ENCODE peak calls at places on chromosomes 3 and 15, in six cellular contexts. X is Peyer's patch, V is lung, C is transverse colon, P is breast epithelium, Q is body of pancreas. F is an unnamed sample.

GRCh38 chr3:170508876-170509275 is 77.0 kb downstream of the SLC7A14 start:
- DNase-seq in V (no peak), Q (no peak), P (no peak), C (no peak), X (no peak), F (no peak)

GRCh38 chr3:15284121-15284889 is 48.1 kb downstream of the SH3BP5 start:
- DNase-seq in Q (peak; percentile 25), P (no peak), V (no peak), C (peak; percentile 39), X (no peak), F (no peak)

GRCh38 chr3:53350652-53351051 is 3.3 kb upstream of the DCP1A start:
- DNase-seq in Q (peak; percentile 16), V (no peak), X (no peak), P (no peak), C (peak; percentile 59), F (peak; percentile 45)

GRCh38 chr15:76057332-76058000 is 2.3 kb upstream of the TMEM266 start:
- DNase-seq in C (peak; percentile 14), V (no peak), X (peak; percentile 26), P (no peak), Q (peak; percentile 45), F (peak; percentile 50)

GRCh38 chr3:36372534-36372935 is 7.8 kb upstream of the STAC start:
- DNase-seq in C (no peak), X (no peak), Q (no peak), V (no peak), P (no peak), F (peak; percentile 55)

GRCh38 chr3:60660026-60660425 is 591.2 kb downstream of the FHIT start:
- DNase-seq in Q (no peak), V (no peak), X (no peak), P (no peak), C (no peak), F (no peak)

GRCh38 chr3:16547555-16547954 is 34.1 kb upstream of the RFTN1 start:
- DNase-seq in V (no peak), Q (no peak), X (no peak), P (no peak), C (no peak), F (no peak)

GRCh38 chr3:190044142-190044541 is 76.6 kb downstream of the P3H2 start:
- DNase-seq in C (no peak), V (no peak), P (no peak), Q (no peak), X (no peak), F (peak; percentile 78)

GRCh38 chr3:120554727-120555660 is 41.1 kb upstream of the NDUFB4 start:
- DNase-seq in V (no peak), C (no peak), P (no peak), Q (no peak), X (no peak), F (peak; percentile 89)

GRCh38 chr15:44009056-44009455 is 182.3 kb downstream of the WDR76 start:
- DNase-seq in C (no peak), X (no peak), Q (no peak), P (no peak), V (no peak), F (peak; percentile 78)

GRCh38 chr15:58495836-58496501 is 64.2 kb downstream of the LIPC start:
- DNase-seq in C (no peak), X (no peak), P (no peak), V (no peak), Q (no peak), F (no peak)

GRCh38 chr3:42063886-42064285 is 27.3 kb upstream of the TRAK1 start:
- DNase-seq in Q (no peak), C (no peak), X (no peak), P (no peak), V (no peak), F (peak; percentile 96)

GRCh38 chr3:58236527-58237237 is 910 bp upstream of the ABHD6 start:
- DNase-seq in V (no peak), C (peak; percentile 45), Q (no peak), X (no peak), P (no peak), F (no peak)

GRCh38 chr15:88454867-88455810 is 12.0 kb downstream of the MRPL46 start:
- DNase-seq in V (peak; percentile 58), X (no peak), P (no peak), Q (peak; percentile 77), C (peak; percentile 60), F (peak; percentile 71)

GRCh38 chr15:45332694-45333093 is 45.6 kb downstream of the GATM start:
- DNase-seq in C (no peak), X (no peak), P (no peak), V (no peak), Q (peak; percentile 39), F (no peak)

GRCh38 chr3:177230641-177231040 is 33.4 kb upstream of the TBL1XR1 start:
- DNase-seq in C (no peak), Q (no peak), P (no peak), X (no peak), V (no peak), F (no peak)

GRCh38 chr3:100968908-100969556 is 24.2 kb downstream of the ABI3BP start:
- DNase-seq in P (no peak), V (no peak), Q (no peak), C (no peak), X (no peak), F (peak; percentile 94)

GRCh38 chr3:13565581-13566461 is 16.9 kb downstream of the FBLN2 start:
- DNase-seq in V (no peak), X (no peak), Q (no peak), P (no peak), C (no peak), F (no peak)

GRCh38 chr3:128385080-128385832 is 81.4 kb downstream of the DNAJB8 start:
- DNase-seq in P (peak; percentile 58), Q (peak; percentile 79), X (no peak), V (peak; percentile 42), C (peak; percentile 26), F (peak; percentile 82)

GRCh38 chr15:92228830-92229229 is 164.9 kb upstream of the ST8SIA2 start:
- DNase-seq in P (no peak), V (no peak), X (no peak), C (no peak), Q (no peak), F (no peak)

GRCh38 chr3:6516694-6517093 is 344.2 kb upstream of the GRM7 start:
- DNase-seq in V (no peak), X (no peak), Q (no peak), C (no peak), P (no peak), F (no peak)

GRCh38 chr15:70504305-70504951 is 258.9 kb downstream of the UACA start:
- DNase-seq in V (no peak), P (no peak), Q (peak; percentile 78), X (peak; percentile 79), C (peak; percentile 65), F (peak; percentile 92)

GRCh38 chr3:184156522-184156955 is 1.4 kb downstream of the DVL3 start:
- DNase-seq in Q (peak; percentile 54), P (no peak), V (no peak), C (peak; percentile 46), X (no peak), F (peak; percentile 63)

GRCh38 chr3:131083190-131083863 is 56.6 kb downstream of the NEK11 start:
- DNase-seq in P (no peak), Q (peak; percentile 57), C (peak; percentile 35), V (no peak), X (no peak), F (peak; percentile 14)

GRCh38 chr3:154598166-154598565 is 168.2 kb upstream of the GPR149 start:
- DNase-seq in V (no peak), X (no peak), Q (no peak), C (no peak), P (no peak), F (no peak)

GRCh38 chr15:80931191-80931590 is 58.4 kb downstream of the MESD start:
- DNase-seq in X (no peak), Q (no peak), C (no peak), V (no peak), P (no peak), F (no peak)

GRCh38 chr3:49277357-49277723 is 308 bp upstream of the C3orf62 start:
- DNase-seq in V (no peak), P (no peak), C (no peak), Q (peak; percentile 22), X (no peak), F (peak; percentile 34)

GRCh38 chr3:128081846-128082245 is 29.6 kb downstream of the SEC61A1 start:
- DNase-seq in V (no peak), Q (peak; percentile 56), P (no peak), X (no peak), C (no peak), F (peak; percentile 86)

GRCh38 chr3:87855626-87856025 is 203.2 kb downstream of the CGGBP1 start:
- DNase-seq in C (no peak), X (no peak), V (no peak), P (no peak), Q (no peak), F (peak; percentile 73)

GRCh38 chr3:105999856-106000255 is 131.0 kb upstream of the CBLB start:
- DNase-seq in X (no peak), C (no peak), Q (no peak), V (no peak), P (no peak), F (no peak)

GRCh38 chr15:89024418-89024817 is 63.8 kb upstream of the ABHD2 start:
- DNase-seq in V (no peak), P (no peak), Q (no peak), X (no peak), C (no peak), F (no peak)

GRCh38 chr3:12046406-12046805 is 42.2 kb downstream of the SYN2 start:
- DNase-seq in P (no peak), V (no peak), Q (no peak), C (no peak), X (no peak), F (peak; percentile 14)
- TF ChIP-seq CTCF in P (no peak), V (no peak), Q (no peak), C (no peak), X (peak; percentile 40), F (peak; percentile 37)

DNA sequence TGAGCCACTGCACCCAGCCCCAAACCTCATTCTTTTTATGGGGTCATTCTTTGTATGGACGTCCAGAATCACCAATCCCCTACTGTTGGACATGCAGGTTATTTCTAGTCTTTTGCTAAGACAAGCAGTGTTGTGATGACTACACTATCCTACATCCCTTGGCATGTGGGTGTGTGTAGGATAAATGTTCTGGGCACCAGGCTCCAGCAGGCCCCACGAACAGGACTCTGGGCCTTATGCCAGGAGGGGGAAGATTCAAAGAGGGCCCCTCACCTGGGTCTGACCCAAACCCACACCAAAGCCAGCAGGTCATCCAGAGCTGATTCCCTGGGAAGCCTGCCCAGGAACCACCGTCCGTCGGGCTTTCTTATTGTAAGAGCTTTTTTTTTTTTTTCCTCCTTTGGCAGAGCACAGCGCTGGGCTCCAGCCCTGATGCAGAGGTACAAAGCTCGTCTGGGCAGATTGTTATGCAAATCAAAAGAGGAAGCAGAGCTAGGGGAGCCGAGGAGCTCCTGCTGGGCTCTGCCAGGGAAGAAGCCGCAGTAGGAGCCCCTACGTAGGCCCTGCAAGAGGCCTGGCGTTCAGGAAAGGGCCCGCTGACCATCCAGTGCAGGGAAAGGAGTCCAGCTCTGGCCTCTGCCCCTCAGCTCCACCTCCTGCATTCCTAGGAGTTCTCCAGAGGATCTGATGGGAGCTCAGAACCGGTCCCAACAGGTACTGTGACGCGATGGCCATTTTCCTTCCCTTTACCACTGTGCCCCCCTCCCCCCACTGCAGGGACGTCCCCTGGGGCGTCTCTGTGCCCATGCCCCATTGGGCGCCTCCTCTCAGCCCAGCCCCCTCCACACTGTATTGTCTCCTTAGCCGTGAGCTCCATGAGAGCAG is 29.0 kb upstream of the FURIN start:
- DNase-seq in C (peak; percentile 75), P (no peak), Q (peak; percentile 70), X (peak; percentile 56), V (peak; percentile 51), F (no peak)
- H3K4me3 ChIP-seq in C (peak overlapping the region; percentile 37), P (peak overlapping the region; percentile 30), Q (no peak overlapping the region), X (peak overlapping the region; percentile 47), V (no peak overlapping the region), F (no peak overlapping the region)

GRCh38 chr3:65569845-65570405 is 468.8 kb downstream of the MAGI1 start:
- DNase-seq in X (no peak), P (no peak), V (no peak), Q (no peak), C (no peak), F (no peak)
- TF ChIP-seq CTCF in X (no peak), P (no peak), V (no peak), Q (no peak), C (no peak), F (peak; percentile 27)

GRCh38 chr3:179036626-179037300 is 34.8 kb downstream of the ZMAT3 start:
- DNase-seq in X (no peak), P (no peak), C (no peak), Q (no peak), V (no peak), F (no peak)
- H3K4me3 ChIP-seq in X (no peak overlapping the region), P (peak overlapping the region; percentile 35), C (no peak overlapping the region), Q (no peak overlapping the region), V (no peak overlapping the region), F (no peak overlapping the region)

F was measured in fibroblast of mammary gland.